ENCODE peak calls at places on chromosomes 16 and 17, in five cellular contexts. U, O, J, E and C are unnamed samples.

GRCh38 chr17:29138184-29138955 is 41.8 kb downstream of the MYO18A start:
- DNase-seq in U (peak), O (no peak), J (no peak), E (no peak), C (no peak)

GRCh38 chr16:57938936-57939871 is 31.7 kb downstream of the CNGB1 start:
- DNase-seq in U (no peak), O (no peak), J (no peak), E (no peak), C (peak)

GRCh38 chr17:39676198-39676819 is 8.1 kb downstream of the PNMT start:
- DNase-seq in U (peak), O (no peak), J (peak), E (no peak), C (no peak)

GRCh38 chr17:13977837-13978236 is 91.5 kb upstream of the COX10 start:
- DNase-seq in U (no peak), O (no peak), J (no peak), E (no peak), C (no peak)

GRCh38 chr17:3627768-3628167 is 8.3 kb downstream of the SHPK start:
- DNase-seq in U (no peak), O (no peak), J (no peak), E (no peak), C (no peak)

GRCh38 chr17:41267711-41268110 is 2.5 kb downstream of the KRTAP9-6 start:
- DNase-seq in U (no peak), O (no peak), J (no peak), E (no peak), C (no peak)

GRCh38 chr16:60318486-60318885 is 1584.4 kb upstream of the GOT2 start:
- DNase-seq in U (no peak), O (no peak), J (no peak), E (no peak), C (no peak)

GRCh38 chr16:2518823-2519710 is 1.1 kb upstream of the AMDHD2 start:
- DNase-seq in U (no peak), O (no peak), J (no peak), E (no peak), C (no peak)

GRCh38 chr16:20910781-20911321 is 10.3 kb downstream of the LYRM1 start:
- DNase-seq in U (no peak), O (no peak), J (no peak), E (no peak), C (peak)

GRCh38 chr17:41519501-41520224 is 973 bp upstream of the KRT15 start:
- DNase-seq in U (no peak), O (no peak), J (peak), E (peak), C (peak)

GRCh38 chr17:71200597-71200996 is 920.2 kb upstream of the SOX9 start:
- DNase-seq in U (no peak), O (no peak), J (no peak), E (no peak), C (no peak)

GRCh38 chr16:74623214-74623842 is 16.4 kb upstream of the GLG1 start:
- DNase-seq in U (no peak), O (no peak), J (peak), E (no peak), C (peak)

GRCh38 chr16:71781741-71782140 is 26.9 kb downstream of the AP1G1 start:
- DNase-seq in U (no peak), O (no peak), J (no peak), E (no peak), C (peak)